ENCODE peak calls at places on chromosomes 7 and 10, in ten cellular contexts. One of them, this sample, is unnamed.

GRCh38 chr7:151868805-151869188 is 8.1 kb downstream of the PRKAG2 start:
- DNase-seq in amniotic epithelial cell: no peak
- DNase-seq in stimulated activated naive B cell treated with anti-CD40 and anti-IgM and Interleukin-4, amounts not matched to agents 10 μg/mL and 1 μg/mL and 100 μg/mL, for 72 hours: no peak
- DNase-seq in caudate nucleus: no peak
- DNase-seq in cardiac muscle cell: no peak
- DNase-seq in iris pigment epithelial cell: no peak
- DNase-seq in HFF-Myc: no peak
- DNase-seq in tibial nerve: no peak
- DNase-seq in stimulated activated CD4-positive, alpha-beta T cell treated with anti-CD3 and anti-CD28 coated beads, Interleukin-12 subunit alpha, Interleukin-12 subunit beta, amount 100 ng/mL, for 4 hours: no peak
- DNase-seq in mucosa of descending colon: no peak
- DNase-seq in this sample: no peak

GRCh38 chr7:106426803-106427202 is 142.0 kb upstream of the NAMPT start:
- DNase-seq in amniotic epithelial cell: no peak
- DNase-seq in stimulated activated naive B cell treated with anti-CD40 and anti-IgM and Interleukin-4, amounts not matched to agents 10 μg/mL and 1 μg/mL and 100 μg/mL, for 72 hours: no peak
- DNase-seq in caudate nucleus: no peak
- DNase-seq in cardiac muscle cell: no peak
- DNase-seq in iris pigment epithelial cell: no peak
- DNase-seq in HFF-Myc: no peak
- DNase-seq in tibial nerve: no peak
- DNase-seq in stimulated activated CD4-positive, alpha-beta T cell treated with anti-CD3 and anti-CD28 coated beads, Interleukin-12 subunit alpha, Interleukin-12 subunit beta, amount 100 ng/mL, for 4 hours: no peak
- DNase-seq in mucosa of descending colon: peak
- DNase-seq in this sample: no peak

GRCh38 chr10:124599588-124600050 is 138.0 kb downstream of the LHPP start:
- DNase-seq in amniotic epithelial cell: no peak
- DNase-seq in stimulated activated naive B cell treated with anti-CD40 and anti-IgM and Interleukin-4, amounts not matched to agents 10 μg/mL and 1 μg/mL and 100 μg/mL, for 72 hours: no peak
- DNase-seq in caudate nucleus: no peak
- DNase-seq in cardiac muscle cell: no peak
- DNase-seq in iris pigment epithelial cell: no peak
- DNase-seq in HFF-Myc: no peak
- DNase-seq in tibial nerve: no peak
- DNase-seq in stimulated activated CD4-positive, alpha-beta T cell treated with anti-CD3 and anti-CD28 coated beads, Interleukin-12 subunit alpha, Interleukin-12 subunit beta, amount 100 ng/mL, for 4 hours: no peak
- DNase-seq in mucosa of descending colon: peak
- DNase-seq in this sample: no peak

GRCh38 chr10:30967654-30968421 is 63.8 kb downstream of the ZNF438 start:
- DNase-seq in amniotic epithelial cell: peak
- DNase-seq in stimulated activated naive B cell treated with anti-CD40 and anti-IgM and Interleukin-4, amounts not matched to agents 10 μg/mL and 1 μg/mL and 100 μg/mL, for 72 hours: no peak
- DNase-seq in caudate nucleus: no peak
- DNase-seq in cardiac muscle cell: peak
- DNase-seq in iris pigment epithelial cell: no peak
- DNase-seq in HFF-Myc: no peak
- DNase-seq in tibial nerve: no peak
- DNase-seq in stimulated activated CD4-positive, alpha-beta T cell treated with anti-CD3 and anti-CD28 coated beads, Interleukin-12 subunit alpha, Interleukin-12 subunit beta, amount 100 ng/mL, for 4 hours: no peak
- DNase-seq in mucosa of descending colon: no peak
- DNase-seq in this sample: no peak

GRCh38 chr7:30838008-30838407 is 66.8 kb downstream of the MINDY4 start:
- DNase-seq in amniotic epithelial cell: no peak
- DNase-seq in stimulated activated naive B cell treated with anti-CD40 and anti-IgM and Interleukin-4, amounts not matched to agents 10 μg/mL and 1 μg/mL and 100 μg/mL, for 72 hours: no peak
- DNase-seq in caudate nucleus: no peak
- DNase-seq in cardiac muscle cell: no peak
- DNase-seq in iris pigment epithelial cell: no peak
- DNase-seq in HFF-Myc: no peak
- DNase-seq in tibial nerve: no peak
- DNase-seq in stimulated activated CD4-positive, alpha-beta T cell treated with anti-CD3 and anti-CD28 coated beads, Interleukin-12 subunit alpha, Interleukin-12 subunit beta, amount 100 ng/mL, for 4 hours: no peak
- DNase-seq in mucosa of descending colon: no peak
- DNase-seq in this sample: no peak

GRCh38 chr7:137879357-137880158 is 32.8 kb upstream of the DGKI start:
- DNase-seq in amniotic epithelial cell: peak
- DNase-seq in stimulated activated naive B cell treated with anti-CD40 and anti-IgM and Interleukin-4, amounts not matched to agents 10 μg/mL and 1 μg/mL and 100 μg/mL, for 72 hours: no peak
- DNase-seq in caudate nucleus: no peak
- DNase-seq in cardiac muscle cell: peak
- DNase-seq in iris pigment epithelial cell: peak
- DNase-seq in HFF-Myc: no peak
- DNase-seq in tibial nerve: no peak
- DNase-seq in stimulated activated CD4-positive, alpha-beta T cell treated with anti-CD3 and anti-CD28 coated beads, Interleukin-12 subunit alpha, Interleukin-12 subunit beta, amount 100 ng/mL, for 4 hours: no peak
- DNase-seq in mucosa of descending colon: no peak
- DNase-seq in this sample: no peak

GRCh38 chr10:60430017-60430416 is 40.3 kb upstream of the ANK3 start:
- DNase-seq in amniotic epithelial cell: peak
- DNase-seq in stimulated activated naive B cell treated with anti-CD40 and anti-IgM and Interleukin-4, amounts not matched to agents 10 μg/mL and 1 μg/mL and 100 μg/mL, for 72 hours: no peak
- DNase-seq in caudate nucleus: no peak
- DNase-seq in cardiac muscle cell: peak
- DNase-seq in iris pigment epithelial cell: peak
- DNase-seq in HFF-Myc: no peak
- DNase-seq in tibial nerve: no peak
- DNase-seq in stimulated activated CD4-positive, alpha-beta T cell treated with anti-CD3 and anti-CD28 coated beads, Interleukin-12 subunit alpha, Interleukin-12 subunit beta, amount 100 ng/mL, for 4 hours: no peak
- DNase-seq in mucosa of descending colon: no peak
- DNase-seq in this sample: no peak

GRCh38 chr7:1842321-1843221 is 172.5 kb downstream of the ELFN1 start:
- DNase-seq in amniotic epithelial cell: no peak
- DNase-seq in stimulated activated naive B cell treated with anti-CD40 and anti-IgM and Interleukin-4, amounts not matched to agents 10 μg/mL and 1 μg/mL and 100 μg/mL, for 72 hours: no peak
- DNase-seq in caudate nucleus: no peak
- DNase-seq in cardiac muscle cell: no peak
- DNase-seq in iris pigment epithelial cell: no peak
- DNase-seq in HFF-Myc: no peak
- DNase-seq in tibial nerve: peak
- DNase-seq in stimulated activated CD4-positive, alpha-beta T cell treated with anti-CD3 and anti-CD28 coated beads, Interleukin-12 subunit alpha, Interleukin-12 subunit beta, amount 100 ng/mL, for 4 hours: no peak
- DNase-seq in mucosa of descending colon: peak
- DNase-seq in this sample: no peak

GRCh38 chr10:76675951-76676587 is 961.5 kb downstream of the KCNMA1 start:
- DNase-seq in amniotic epithelial cell: peak
- DNase-seq in stimulated activated naive B cell treated with anti-CD40 and anti-IgM and Interleukin-4, amounts not matched to agents 10 μg/mL and 1 μg/mL and 100 μg/mL, for 72 hours: no peak
- DNase-seq in caudate nucleus: peak
- DNase-seq in cardiac muscle cell: peak
- DNase-seq in iris pigment epithelial cell: peak
- DNase-seq in HFF-Myc: no peak
- DNase-seq in tibial nerve: peak
- DNase-seq in stimulated activated CD4-positive, alpha-beta T cell treated with anti-CD3 and anti-CD28 coated beads, Interleukin-12 subunit alpha, Interleukin-12 subunit beta, amount 100 ng/mL, for 4 hours: no peak
- DNase-seq in mucosa of descending colon: peak
- DNase-seq in this sample: peak

GRCh38 chr10:86523348-86523747 is 1.8 kb upstream of the WAPL start:
- DNase-seq in amniotic epithelial cell: no peak
- DNase-seq in stimulated activated naive B cell treated with anti-CD40 and anti-IgM and Interleukin-4, amounts not matched to agents 10 μg/mL and 1 μg/mL and 100 μg/mL, for 72 hours: no peak
- DNase-seq in caudate nucleus: no peak
- DNase-seq in cardiac muscle cell: no peak
- DNase-seq in iris pigment epithelial cell: peak
- DNase-seq in HFF-Myc: no peak
- DNase-seq in tibial nerve: no peak
- DNase-seq in stimulated activated CD4-positive, alpha-beta T cell treated with anti-CD3 and anti-CD28 coated beads, Interleukin-12 subunit alpha, Interleukin-12 subunit beta, amount 100 ng/mL, for 4 hours: no peak
- DNase-seq in mucosa of descending colon: no peak
- DNase-seq in this sample: no peak

GRCh38 chr10:43259248-43259980 is 7.5 kb downstream of the RASGEF1A start:
- DNase-seq in amniotic epithelial cell: no peak
- DNase-seq in stimulated activated naive B cell treated with anti-CD40 and anti-IgM and Interleukin-4, amounts not matched to agents 10 μg/mL and 1 μg/mL and 100 μg/mL, for 72 hours: no peak
- DNase-seq in caudate nucleus: peak
- DNase-seq in cardiac muscle cell: no peak
- DNase-seq in iris pigment epithelial cell: no peak
- DNase-seq in HFF-Myc: no peak
- DNase-seq in tibial nerve: no peak
- DNase-seq in stimulated activated CD4-positive, alpha-beta T cell treated with anti-CD3 and anti-CD28 coated beads, Interleukin-12 subunit alpha, Interleukin-12 subunit beta, amount 100 ng/mL, for 4 hours: no peak
- DNase-seq in mucosa of descending colon: no peak
- DNase-seq in this sample: no peak

GRCh38 chr10:96829029-96829773 is 2.9 kb upstream of the LCOR start:
- DNase-seq in amniotic epithelial cell: peak
- DNase-seq in stimulated activated naive B cell treated with anti-CD40 and anti-IgM and Interleukin-4, amounts not matched to agents 10 μg/mL and 1 μg/mL and 100 μg/mL, for 72 hours: no peak
- DNase-seq in caudate nucleus: no peak
- DNase-seq in cardiac muscle cell: no peak
- DNase-seq in iris pigment epithelial cell: no peak
- DNase-seq in HFF-Myc: no peak
- DNase-seq in tibial nerve: no peak
- DNase-seq in stimulated activated CD4-positive, alpha-beta T cell treated with anti-CD3 and anti-CD28 coated beads, Interleukin-12 subunit alpha, Interleukin-12 subunit beta, amount 100 ng/mL, for 4 hours: no peak
- DNase-seq in mucosa of descending colon: no peak
- DNase-seq in this sample: no peak

GRCh38 chr7:156064921-156065386 is 252.7 kb upstream of the SHH start:
- DNase-seq in amniotic epithelial cell: no peak
- DNase-seq in stimulated activated naive B cell treated with anti-CD40 and anti-IgM and Interleukin-4, amounts not matched to agents 10 μg/mL and 1 μg/mL and 100 μg/mL, for 72 hours: no peak
- DNase-seq in caudate nucleus: no peak
- DNase-seq in cardiac muscle cell: no peak
- DNase-seq in iris pigment epithelial cell: peak
- DNase-seq in HFF-Myc: no peak
- DNase-seq in tibial nerve: no peak
- DNase-seq in stimulated activated CD4-positive, alpha-beta T cell treated with anti-CD3 and anti-CD28 coated beads, Interleukin-12 subunit alpha, Interleukin-12 subunit beta, amount 100 ng/mL, for 4 hours: no peak
- DNase-seq in mucosa of descending colon: no peak
- DNase-seq in this sample: no peak

GRCh38 chr7:8387551-8388256 is 45.7 kb upstream of the NXPH1 start:
- DNase-seq in amniotic epithelial cell: no peak
- DNase-seq in stimulated activated naive B cell treated with anti-CD40 and anti-IgM and Interleukin-4, amounts not matched to agents 10 μg/mL and 1 μg/mL and 100 μg/mL, for 72 hours: no peak
- DNase-seq in caudate nucleus: peak
- DNase-seq in cardiac muscle cell: no peak
- DNase-seq in iris pigment epithelial cell: no peak
- DNase-seq in HFF-Myc: no peak
- DNase-seq in tibial nerve: no peak
- DNase-seq in stimulated activated CD4-positive, alpha-beta T cell treated with anti-CD3 and anti-CD28 coated beads, Interleukin-12 subunit alpha, Interleukin-12 subunit beta, amount 100 ng/mL, for 4 hours: no peak
- DNase-seq in mucosa of descending colon: no peak
- DNase-seq in this sample: no peak

GRCh38 chr10:121567569-121567968 is 30.7 kb downstream of the FGFR2 start:
- DNase-seq in amniotic epithelial cell: no peak
- DNase-seq in stimulated activated naive B cell treated with anti-CD40 and anti-IgM and Interleukin-4, amounts not matched to agents 10 μg/mL and 1 μg/mL and 100 μg/mL, for 72 hours: no peak
- DNase-seq in caudate nucleus: no peak
- DNase-seq in cardiac muscle cell: no peak
- DNase-seq in iris pigment epithelial cell: no peak
- DNase-seq in HFF-Myc: no peak
- DNase-seq in tibial nerve: no peak
- DNase-seq in stimulated activated CD4-positive, alpha-beta T cell treated with anti-CD3 and anti-CD28 coated beads, Interleukin-12 subunit alpha, Interleukin-12 subunit beta, amount 100 ng/mL, for 4 hours: no peak
- DNase-seq in mucosa of descending colon: no peak
- DNase-seq in this sample: no peak

GRCh38 chr10:117186832-117187615 is 10.3 kb upstream of the KCNK18 start:
- DNase-seq in amniotic epithelial cell: peak
- DNase-seq in stimulated activated naive B cell treated with anti-CD40 and anti-IgM and Interleukin-4, amounts not matched to agents 10 μg/mL and 1 μg/mL and 100 μg/mL, for 72 hours: no peak
- DNase-seq in caudate nucleus: no peak
- DNase-seq in cardiac muscle cell: no peak
- DNase-seq in iris pigment epithelial cell: peak
- DNase-seq in HFF-Myc: peak
- DNase-seq in tibial nerve: no peak
- DNase-seq in stimulated activated CD4-positive, alpha-beta T cell treated with anti-CD3 and anti-CD28 coated beads, Interleukin-12 subunit alpha, Interleukin-12 subunit beta, amount 100 ng/mL, for 4 hours: no peak
- DNase-seq in mucosa of descending colon: no peak
- DNase-seq in this sample: no peak

GRCh38 chr7:108415821-108416536 is 40.3 kb downstream of the NRCAM start:
- DNase-seq in amniotic epithelial cell: peak
- DNase-seq in stimulated activated naive B cell treated with anti-CD40 and anti-IgM and Interleukin-4, amounts not matched to agents 10 μg/mL and 1 μg/mL and 100 μg/mL, for 72 hours: peak
- DNase-seq in caudate nucleus: peak
- DNase-seq in cardiac muscle cell: peak
- DNase-seq in iris pigment epithelial cell: peak
- DNase-seq in HFF-Myc: no peak
- DNase-seq in tibial nerve: no peak
- DNase-seq in stimulated activated CD4-positive, alpha-beta T cell treated with anti-CD3 and anti-CD28 coated beads, Interleukin-12 subunit alpha, Interleukin-12 subunit beta, amount 100 ng/mL, for 4 hours: no peak
- DNase-seq in mucosa of descending colon: no peak
- DNase-seq in this sample: no peak

GRCh38 chr10:114915294-114915693 is 22.7 kb upstream of the TRUB1 start:
- DNase-seq in amniotic epithelial cell: no peak
- DNase-seq in stimulated activated naive B cell treated with anti-CD40 and anti-IgM and Interleukin-4, amounts not matched to agents 10 μg/mL and 1 μg/mL and 100 μg/mL, for 72 hours: no peak
- DNase-seq in caudate nucleus: no peak
- DNase-seq in cardiac muscle cell: no peak
- DNase-seq in iris pigment epithelial cell: no peak
- DNase-seq in HFF-Myc: no peak
- DNase-seq in tibial nerve: no peak
- DNase-seq in stimulated activated CD4-positive, alpha-beta T cell treated with anti-CD3 and anti-CD28 coated beads, Interleukin-12 subunit alpha, Interleukin-12 subunit beta, amount 100 ng/mL, for 4 hours: no peak
- DNase-seq in mucosa of descending colon: no peak
- DNase-seq in this sample: no peak

GRCh38 chr7:132433286-132433685 is 143.0 kb downstream of the PLXNA4 start:
- DNase-seq in amniotic epithelial cell: no peak
- DNase-seq in stimulated activated naive B cell treated with anti-CD40 and anti-IgM and Interleukin-4, amounts not matched to agents 10 μg/mL and 1 μg/mL and 100 μg/mL, for 72 hours: no peak
- DNase-seq in caudate nucleus: no peak
- DNase-seq in cardiac muscle cell: no peak
- DNase-seq in iris pigment epithelial cell: no peak
- DNase-seq in HFF-Myc: no peak
- DNase-seq in tibial nerve: no peak
- DNase-seq in stimulated activated CD4-positive, alpha-beta T cell treated with anti-CD3 and anti-CD28 coated beads, Interleukin-12 subunit alpha, Interleukin-12 subunit beta, amount 100 ng/mL, for 4 hours: no peak
- DNase-seq in mucosa of descending colon: no peak
- DNase-seq in this sample: no peak

GRCh38 chr7:94898340-94898739 is 9.1 kb upstream of the PPP1R9A start:
- DNase-seq in amniotic epithelial cell: no peak
- DNase-seq in stimulated activated naive B cell treated with anti-CD40 and anti-IgM and Interleukin-4, amounts not matched to agents 10 μg/mL and 1 μg/mL and 100 μg/mL, for 72 hours: no peak
- DNase-seq in caudate nucleus: no peak
- DNase-seq in cardiac muscle cell: no peak
- DNase-seq in iris pigment epithelial cell: no peak
- DNase-seq in HFF-Myc: no peak
- DNase-seq in tibial nerve: no peak
- DNase-seq in stimulated activated CD4-positive, alpha-beta T cell treated with anti-CD3 and anti-CD28 coated beads, Interleukin-12 subunit alpha, Interleukin-12 subunit beta, amount 100 ng/mL, for 4 hours: no peak
- DNase-seq in mucosa of descending colon: no peak
- DNase-seq in this sample: no peak

GRCh38 chr7:44101966-44102845 is 1.9 kb upstream of the AEBP1 start:
- DNase-seq in amniotic epithelial cell: peak
- DNase-seq in stimulated activated naive B cell treated with anti-CD40 and anti-IgM and Interleukin-4, amounts not matched to agents 10 μg/mL and 1 μg/mL and 100 μg/mL, for 72 hours: no peak
- DNase-seq in caudate nucleus: no peak
- DNase-seq in cardiac muscle cell: peak
- DNase-seq in iris pigment epithelial cell: peak
- DNase-seq in HFF-Myc: peak
- DNase-seq in tibial nerve: peak
- DNase-seq in stimulated activated CD4-positive, alpha-beta T cell treated with anti-CD3 and anti-CD28 coated beads, Interleukin-12 subunit alpha, Interleukin-12 subunit beta, amount 100 ng/mL, for 4 hours: no peak
- DNase-seq in mucosa of descending colon: no peak
- DNase-seq in this sample: no peak

GRCh38 chr7:48512892-48513291 is 341.6 kb downstream of the ABCA13 start:
- DNase-seq in amniotic epithelial cell: no peak
- DNase-seq in stimulated activated naive B cell treated with anti-CD40 and anti-IgM and Interleukin-4, amounts not matched to agents 10 μg/mL and 1 μg/mL and 100 μg/mL, for 72 hours: no peak
- DNase-seq in caudate nucleus: no peak
- DNase-seq in cardiac muscle cell: no peak
- DNase-seq in iris pigment epithelial cell: no peak
- DNase-seq in HFF-Myc: no peak
- DNase-seq in tibial nerve: no peak
- DNase-seq in stimulated activated CD4-positive, alpha-beta T cell treated with anti-CD3 and anti-CD28 coated beads, Interleukin-12 subunit alpha, Interleukin-12 subunit beta, amount 100 ng/mL, for 4 hours: no peak
- DNase-seq in mucosa of descending colon: no peak
- DNase-seq in this sample: no peak

GRCh38 chr10:29730461-29730860 is 95.7 kb upstream of the SVIL start:
- DNase-seq in amniotic epithelial cell: peak
- DNase-seq in stimulated activated naive B cell treated with anti-CD40 and anti-IgM and Interleukin-4, amounts not matched to agents 10 μg/mL and 1 μg/mL and 100 μg/mL, for 72 hours: no peak
- DNase-seq in caudate nucleus: no peak
- DNase-seq in cardiac muscle cell: no peak
- DNase-seq in iris pigment epithelial cell: peak
- DNase-seq in HFF-Myc: no peak
- DNase-seq in tibial nerve: no peak
- DNase-seq in stimulated activated CD4-positive, alpha-beta T cell treated with anti-CD3 and anti-CD28 coated beads, Interleukin-12 subunit alpha, Interleukin-12 subunit beta, amount 100 ng/mL, for 4 hours: no peak
- DNase-seq in mucosa of descending colon: no peak
- DNase-seq in this sample: no peak

GRCh38 chr10:50993817-50994251 is 80.5 kb upstream of the PRKG1 start:
- DNase-seq in amniotic epithelial cell: peak
- DNase-seq in stimulated activated naive B cell treated with anti-CD40 and anti-IgM and Interleukin-4, amounts not matched to agents 10 μg/mL and 1 μg/mL and 100 μg/mL, for 72 hours: no peak
- DNase-seq in caudate nucleus: no peak
- DNase-seq in cardiac muscle cell: peak
- DNase-seq in iris pigment epithelial cell: peak
- DNase-seq in HFF-Myc: no peak
- DNase-seq in tibial nerve: no peak
- DNase-seq in stimulated activated CD4-positive, alpha-beta T cell treated with anti-CD3 and anti-CD28 coated beads, Interleukin-12 subunit alpha, Interleukin-12 subunit beta, amount 100 ng/mL, for 4 hours: no peak
- DNase-seq in mucosa of descending colon: no peak
- DNase-seq in this sample: peak

GRCh38 chr10:75507469-75507868 is 76.0 kb downstream of the LRMDA start:
- DNase-seq in amniotic epithelial cell: no peak
- DNase-seq in stimulated activated naive B cell treated with anti-CD40 and anti-IgM and Interleukin-4, amounts not matched to agents 10 μg/mL and 1 μg/mL and 100 μg/mL, for 72 hours: no peak
- DNase-seq in caudate nucleus: no peak
- DNase-seq in cardiac muscle cell: no peak
- DNase-seq in iris pigment epithelial cell: no peak
- DNase-seq in HFF-Myc: no peak
- DNase-seq in tibial nerve: no peak
- DNase-seq in stimulated activated CD4-positive, alpha-beta T cell treated with anti-CD3 and anti-CD28 coated beads, Interleukin-12 subunit alpha, Interleukin-12 subunit beta, amount 100 ng/mL, for 4 hours: no peak
- DNase-seq in mucosa of descending colon: no peak
- DNase-seq in this sample: no peak

GRCh38 chr7:137209151-137209822 is 134.2 kb downstream of the PTN start:
- DNase-seq in amniotic epithelial cell: peak
- DNase-seq in stimulated activated naive B cell treated with anti-CD40 and anti-IgM and Interleukin-4, amounts not matched to agents 10 μg/mL and 1 μg/mL and 100 μg/mL, for 72 hours: no peak
- DNase-seq in caudate nucleus: no peak
- DNase-seq in cardiac muscle cell: peak
- DNase-seq in iris pigment epithelial cell: peak
- DNase-seq in HFF-Myc: no peak
- DNase-seq in tibial nerve: no peak
- DNase-seq in stimulated activated CD4-positive, alpha-beta T cell treated with anti-CD3 and anti-CD28 coated beads, Interleukin-12 subunit alpha, Interleukin-12 subunit beta, amount 100 ng/mL, for 4 hours: no peak
- DNase-seq in mucosa of descending colon: no peak
- DNase-seq in this sample: no peak

GRCh38 chr10:79128241-79128922 is 59.6 kb downstream of the ZMIZ1 start:
- DNase-seq in amniotic epithelial cell: no peak
- DNase-seq in stimulated activated naive B cell treated with anti-CD40 and anti-IgM and Interleukin-4, amounts not matched to agents 10 μg/mL and 1 μg/mL and 100 μg/mL, for 72 hours: no peak
- DNase-seq in caudate nucleus: no peak
- DNase-seq in cardiac muscle cell: no peak
- DNase-seq in iris pigment epithelial cell: no peak
- DNase-seq in HFF-Myc: no peak
- DNase-seq in tibial nerve: no peak
- DNase-seq in stimulated activated CD4-positive, alpha-beta T cell treated with anti-CD3 and anti-CD28 coated beads, Interleukin-12 subunit alpha, Interleukin-12 subunit beta, amount 100 ng/mL, for 4 hours: no peak
- DNase-seq in mucosa of descending colon: no peak
- DNase-seq in this sample: no peak

GRCh38 chr7:150820148-150820547 is 19.6 kb downstream of the TMEM176A start:
- DNase-seq in amniotic epithelial cell: no peak
- DNase-seq in stimulated activated naive B cell treated with anti-CD40 and anti-IgM and Interleukin-4, amounts not matched to agents 10 μg/mL and 1 μg/mL and 100 μg/mL, for 72 hours: no peak
- DNase-seq in caudate nucleus: no peak
- DNase-seq in cardiac muscle cell: no peak
- DNase-seq in iris pigment epithelial cell: no peak
- DNase-seq in HFF-Myc: no peak
- DNase-seq in tibial nerve: no peak
- DNase-seq in stimulated activated CD4-positive, alpha-beta T cell treated with anti-CD3 and anti-CD28 coated beads, Interleukin-12 subunit alpha, Interleukin-12 subunit beta, amount 100 ng/mL, for 4 hours: no peak
- DNase-seq in mucosa of descending colon: no peak
- DNase-seq in this sample: no peak

This sample was measured in left colon.